ENCODE peak calls at places on chromosomes 12 and 14, in six cellular contexts. M is stomach, T is esophagus muscularis mucosa, D is A549, W is tibial nerve, N is transverse colon. H is an unnamed sample. For H3K4me1, the result is how much of the 10 kb centered on the place peaks cover.

GRCh38 chr12:104710940-104711725 is 247.0 kb downstream of the SLC41A2 start:
- DNase-seq in M (no peak), T (no peak), D (no peak), W (peak), N (no peak), H (no peak)

GRCh38 chr12:100512692-100513091 is 39.0 kb downstream of the NR1H4 start:
- DNase-seq in M (no peak), T (no peak), D (no peak), W (no peak), N (no peak), H (no peak)

GRCh38 chr12:19681007-19681406 is 241.7 kb downstream of the AEBP2 start:
- DNase-seq in M (no peak), T (no peak), D (no peak), W (no peak), N (no peak), H (no peak)

GRCh38 chr14:24849471-24849870 is 200.5 kb downstream of the STXBP6 start:
- DNase-seq in M (no peak), T (no peak), D (no peak), W (no peak), N (no peak), H (no peak)

GRCh38 chr12:19171731-19172130 is 42.2 kb downstream of the PLEKHA5 start:
- DNase-seq in M (no peak), T (no peak), D (no peak), W (no peak), N (no peak), H (no peak)

GRCh38 chr12:118402251-118402650 is 25.9 kb downstream of the SUDS3 start:
- DNase-seq in M (no peak), T (no peak), D (no peak), W (no peak), N (no peak), H (no peak)

GRCh38 chr14:99633913-99634312 is 11.0 kb upstream of the HHIPL1 start:
- DNase-seq in M (no peak), T (no peak), D (no peak), W (no peak), N (no peak), H (no peak)

GRCh38 chr12:27602516-27602915 is 78.5 kb downstream of the PPFIBP1 start:
- DNase-seq in M (no peak), T (no peak), D (no peak), W (no peak), N (no peak), H (no peak)

GRCh38 chr12:28027328-28027727 is 54.8 kb upstream of the PTHLH start:
- DNase-seq in M (no peak), T (no peak), D (no peak), W (no peak), N (no peak), H (no peak)

GRCh38 chr14:58752280-58752679 is 114.5 kb downstream of the DACT1 start:
- DNase-seq in M (no peak), T (no peak), D (no peak), W (no peak), N (no peak), H (no peak)

GRCh38 chr14:104184911-104185499 is 46.6 kb downstream of the KIF26A start:
- DNase-seq in M (no peak), T (no peak), D (no peak), W (no peak), N (peak), H (no peak)

GRCh38 chr12:45615268-45615667 is 114.2 kb upstream of the ARID2 start:
- DNase-seq in M (no peak), T (no peak), D (no peak), W (no peak), N (no peak), H (no peak)

GRCh38 chr14:77098470-77099353 is 654 bp downstream of the CIPC start:
- DNase-seq in M (peak), T (no peak), D (peak), W (peak), N (peak), H (peak)

GRCh38 chr12:82176761-82177490 is 181.3 kb downstream of the CCDC59 start:
- DNase-seq in M (no peak), T (no peak), D (no peak), W (no peak), N (no peak), H (no peak)

GRCh38 chr12:118164798-118165486 is 29.0 kb downstream of the PEBP1 start:
- DNase-seq in M (no peak), T (no peak), D (peak), W (no peak), N (no peak), H (no peak)

GRCh38 chr14:75551021-75551420 is 27.4 kb upstream of the FLVCR2 start:
- DNase-seq in M (no peak), T (no peak), D (no peak), W (no peak), N (no peak), H (no peak)

GRCh38 chr12:131425468-131425867 is 285.4 kb upstream of the SFSWAP start:
- DNase-seq in M (no peak), T (no peak), D (no peak), W (no peak), N (no peak), H (no peak)

GRCh38 chr14:96986701-96987474 is 189.7 kb downstream of the VRK1 start:
- DNase-seq in M (no peak), T (no peak), D (no peak), W (no peak), N (no peak), H (no peak)

GRCh38 chr12:103160622-103161021 is 203.1 kb downstream of the ASCL1 start:
- DNase-seq in M (no peak), T (no peak), D (no peak), W (no peak), N (no peak), H (no peak)

GRCh38 chr12:69578283-69578682 is 7.0 kb upstream of the CCT2 start:
- DNase-seq in M (no peak), T (no peak), D (no peak), W (no peak), N (no peak), H (no peak)

GRCh38 chr12:100391856-100392255 is 35.0 kb downstream of the SLC17A8 start:
- DNase-seq in M (peak), T (no peak), D (no peak), W (peak), N (peak), H (no peak)

GRCh38 chr12:59119676-59120075 is 199.4 kb upstream of the LRIG3 start:
- DNase-seq in M (no peak), T (no peak), D (no peak), W (no peak), N (no peak), H (no peak)

GRCh38 chr14:71242237-71242748 is 335.0 kb downstream of the PCNX1 start:
- DNase-seq in M (no peak), T (no peak), D (no peak), W (no peak), N (no peak), H (no peak)

GRCh38 chr12:96400631-96401060 is 407 bp upstream of the CDK17 start:
- DNase-seq in M (no peak), T (no peak), D (no peak), W (peak), N (no peak), H (no peak)

GRCh38 chr14:93099643-93100042 is 16.1 kb downstream of the ITPK1 start:
- DNase-seq in M (no peak), T (no peak), D (no peak), W (no peak), N (no peak), H (no peak)

GRCh38 chr12:67740706-67741105 is 92.2 kb downstream of the DYRK2 start:
- DNase-seq in M (no peak), T (peak), D (no peak), W (no peak), N (no peak), H (no peak)

GRCh38 chr12:108599948-108600701 is 2.2 kb upstream of the TMEM119 start:
- DNase-seq in M (no peak), T (no peak), D (no peak), W (no peak), N (no peak), H (no peak)

GRCh38 chr12:121537814-121538698 is 42.8 kb downstream of the KDM2B start:
- DNase-seq in M (peak), T (no peak), D (no peak), W (no peak), N (peak), H (peak)

GRCh38 chr12:95611676-95612309 is 60.5 kb upstream of the USP44 start:
- DNase-seq in M (no peak), T (peak), D (no peak), W (no peak), N (no peak), H (no peak)

GRCh38 chr14:58805605-58806358 is 168.0 kb downstream of the DACT1 start:
- DNase-seq in M (no peak), T (no peak), D (no peak), W (no peak), N (no peak), H (no peak)

GRCh38 chr12:131735863-131736806 is 25.2 kb downstream of the SFSWAP start:
- DNase-seq in M (no peak), T (no peak), D (no peak), W (no peak), N (no peak), H (no peak)

GRCh38 chr12:15757553-15758255 is 31.5 kb downstream of the EPS8 start:
- DNase-seq in M (peak), T (no peak), D (peak), W (no peak), N (no peak), H (no peak)

GRCh38 chr14:101885254-101885576 is 79.2 kb upstream of the DYNC1H1 start:
- DNase-seq in M (no peak), T (no peak), D (no peak), W (no peak), N (no peak), H (peak)

GRCh38 chr12:124458992-124459851 is 108.2 kb downstream of the NCOR2 start:
- DNase-seq in M (no peak), T (no peak), D (no peak), W (no peak), N (no peak), H (no peak)

GRCh38 chr14:58238252-58239247 is 6.1 kb upstream of the PSMA3 start:
- DNase-seq in M (no peak), T (no peak), D (no peak), W (peak), N (no peak), H (no peak)

GRCh38 chr12:13417516-13417915 is 221.0 kb downstream of the EMP1 start:
- DNase-seq in M (no peak), T (peak), D (no peak), W (no peak), N (no peak), H (no peak)
- H3K4me3 ChIP-seq in M (no peak), T (no peak), D (no peak), W (no peak), N (no peak), H (no peak)

DNA sequence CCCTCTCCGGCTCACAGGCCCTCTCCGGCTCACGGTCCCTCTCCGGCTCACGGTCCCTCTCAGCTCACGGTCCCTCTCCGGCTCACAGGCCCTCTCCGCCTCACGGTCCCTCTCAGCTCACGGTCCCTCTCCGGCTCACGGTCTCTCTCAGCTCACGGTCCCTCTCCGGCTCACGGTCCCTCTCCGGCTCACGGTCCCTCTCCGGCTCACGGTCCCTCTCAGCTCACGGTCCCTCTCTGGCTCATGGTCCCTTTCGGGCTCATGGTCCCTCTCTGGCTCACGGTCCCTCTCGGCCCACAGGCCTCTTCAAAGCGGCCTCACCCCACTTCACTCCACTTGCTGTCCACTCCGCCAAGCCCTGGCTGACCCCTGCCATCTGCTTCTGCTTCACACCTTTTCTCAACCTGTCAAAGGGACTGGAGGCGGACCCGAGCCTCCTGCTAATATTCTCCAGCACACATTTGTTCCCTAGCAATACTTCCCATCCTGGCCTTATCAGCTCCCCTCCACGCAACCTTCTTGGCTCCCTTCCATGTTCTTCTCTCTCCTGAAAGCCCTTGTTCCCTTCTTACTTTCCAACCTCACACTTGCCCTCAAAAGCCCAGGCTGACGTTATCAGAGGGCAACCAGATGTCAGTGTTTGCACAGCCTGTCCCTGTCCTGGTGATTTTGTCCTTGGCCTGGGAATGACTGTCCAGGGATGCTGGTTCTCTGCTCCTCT is 176.7 kb downstream of the CALM1 start:
- DNase-seq in M (no peak), T (no peak), D (no peak), W (no peak), N (no peak), H (no peak)
- TF ChIP-seq EP300 in M (no peak), T (no peak), D (no peak), W (no peak), N (no peak), H (no peak)

GRCh38 chr12:75656650-75657049 is 145.2 kb upstream of the KRR1 start:
- DNase-seq in M (no peak), T (no peak), D (no peak), W (no peak), N (no peak), H (no peak)
- H3K4me1 ChIP-seq in M (under half), T (under half), D (under half), W (under half), N (under half), H (under half)

DNA sequence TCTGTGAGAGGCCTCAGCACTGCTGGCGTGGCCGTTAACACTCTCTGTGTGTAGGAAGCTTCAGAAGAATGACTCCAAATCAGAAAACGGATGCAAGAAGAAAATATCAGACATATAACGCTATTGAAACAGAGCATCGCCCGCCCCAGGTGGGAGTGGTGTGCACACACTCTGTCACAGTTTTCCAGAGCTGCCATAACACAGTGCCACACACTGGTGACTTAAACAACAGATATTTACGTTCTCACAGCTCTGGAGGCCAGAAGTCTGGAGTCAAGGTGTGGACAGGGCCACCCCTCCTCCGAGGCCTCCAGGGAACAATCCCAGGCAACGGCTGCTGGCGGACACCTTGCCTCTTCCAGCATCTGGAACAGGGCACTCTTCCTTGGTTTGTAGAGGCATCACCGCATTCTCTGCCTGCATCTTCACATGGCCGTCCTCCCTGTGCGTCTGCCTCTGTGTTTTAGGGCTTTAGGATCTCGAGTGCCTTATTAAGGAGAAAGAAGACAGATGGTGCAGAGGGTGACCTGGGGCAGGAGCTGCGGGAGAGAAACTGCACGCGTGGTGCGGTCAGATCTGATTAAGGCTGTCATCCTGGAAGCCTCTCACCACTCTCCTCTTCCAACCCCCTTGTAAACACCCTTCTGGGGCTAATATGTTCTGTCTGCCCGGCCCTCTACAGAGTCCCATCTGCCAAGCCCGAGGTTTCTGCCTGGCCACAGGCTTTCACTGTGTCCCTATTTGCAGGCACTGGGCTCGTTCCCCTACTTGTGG is 141.0 kb downstream of the SLC15A4 start:
- DNase-seq in M (no peak), T (no peak), D (no peak), W (no peak), N (no peak), H (no peak)
- H3K4me3 ChIP-seq in M (no peak), T (no peak), D (no peak), W (no peak), N (no peak), H (no peak)

GRCh38 chr12:50600364-50600763 is 95.6 kb downstream of the DIP2B start:
- DNase-seq in M (no peak), T (no peak), D (no peak), W (no peak), N (no peak), H (no peak)

GRCh38 chr12:50604640-50604920 is 99.8 kb downstream of the DIP2B start:
- DNase-seq in M (no peak), T (no peak), D (no peak), W (no peak), N (no peak), H (no peak)

GRCh38 chr12:50599366-50600095 is 94.7 kb downstream of the DIP2B start:
- DNase-seq in M (no peak), T (no peak), D (no peak), W (no peak), N (no peak), H (no peak)

GRCh38 chr12:50606675-50607379 is 102.0 kb downstream of the DIP2B start:
- DNase-seq in M (no peak), T (no peak), D (no peak), W (no peak), N (no peak), H (no peak)

DNA sequence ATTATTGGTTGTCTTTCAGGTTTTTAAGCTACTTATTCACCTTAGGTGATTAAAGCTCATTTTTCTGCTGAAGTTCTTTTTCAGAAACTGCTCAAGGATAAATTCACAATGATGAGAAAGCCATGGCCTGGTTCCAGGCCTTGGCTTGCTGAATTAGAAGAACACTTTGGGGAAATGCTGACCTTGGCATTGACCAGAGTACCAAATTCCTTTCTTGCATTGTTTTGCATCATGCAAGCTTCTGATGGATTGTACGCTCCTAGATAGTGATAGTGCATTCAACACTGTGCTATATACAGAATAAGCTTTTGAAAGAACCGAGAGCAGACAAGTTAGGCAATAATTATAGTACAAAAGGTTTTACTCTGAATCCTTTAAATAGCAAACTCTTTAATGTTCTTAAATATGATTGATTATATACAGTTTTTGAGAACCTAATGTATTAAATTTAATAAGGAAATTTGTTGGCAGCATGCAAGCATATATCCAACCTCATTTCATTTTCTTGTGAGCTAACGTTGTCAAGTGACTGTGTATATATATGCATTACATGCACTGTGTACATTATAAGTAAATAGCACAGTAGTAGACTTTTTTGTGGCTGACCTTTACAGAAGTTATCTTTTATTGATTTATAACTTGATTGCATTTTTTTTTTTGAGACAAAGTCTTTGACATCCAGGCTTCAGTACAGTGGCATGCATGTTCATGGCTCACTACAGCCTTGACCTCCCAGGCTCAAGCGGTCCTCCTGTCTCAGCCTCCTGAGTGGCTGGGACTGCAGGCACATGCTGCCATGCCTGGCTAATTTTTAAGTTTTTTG is 99.2 kb downstream of the DIP2B start:
- DNase-seq in M (no peak), T (no peak), D (no peak), W (peak), N (no peak), H (no peak)
- TF ChIP-seq EP300 in M (no peak), T (no peak), D (no peak), W (peak), N (no peak), H (no peak)

H was measured in sigmoid colon.